ENCODE peak calls at places on chromosomes 5 and 9, in seven cellular contexts. P, E, K, S, A, Z and Q are unnamed samples.

GRCh38 chr5:140951636-140952035 is 14.6 kb upstream of the PCDHAC2 start:
- DNase-seq in S (no peak), P (no peak), Z (no peak), A (no peak), K (no peak), E (no peak), Q (no peak)

GRCh38 chr9:19049872-19050636 is 827 bp downstream of the RRAGA start:
- DNase-seq in Z (peak; percentile 27), E (no peak), S (no peak), P (no peak), K (peak; percentile 35), A (peak; percentile 24), Q (no peak)

GRCh38 chr5:149581931-149582768 is 852 bp downstream of the ARHGEF37 start:
- DNase-seq in Z (no peak), S (no peak), P (no peak), K (no peak), A (no peak), E (no peak), Q (no peak)

GRCh38 chr5:29175774-29176173 is 2017.7 kb upstream of the CDH6 start:
- DNase-seq in A (no peak), S (no peak), E (no peak), P (no peak), K (no peak), Z (no peak), Q (no peak)

GRCh38 chr5:168295574-168296201 is 4.2 kb downstream of the WWC1 start:
- DNase-seq in Z (peak; percentile 56), A (peak; percentile 92), S (no peak), K (peak; percentile 70), E (peak; percentile 73), P (no peak), Q (no peak)

GRCh38 chr5:55231029-55231475 is 2.4 kb downstream of the CCNO start:
- DNase-seq in P (no peak), E (no peak), S (no peak), K (no peak), Z (no peak), A (no peak), Q (no peak)

GRCh38 chr9:114140850-114141249 is 14.5 kb upstream of the COL27A1 start:
- DNase-seq in K (no peak), S (no peak), E (no peak), A (no peak), P (no peak), Z (no peak), Q (no peak)

GRCh38 chr9:73074176-73074708 is 77.4 kb upstream of the ANXA1 start:
- DNase-seq in P (no peak), E (no peak), K (no peak), A (no peak), S (no peak), Z (no peak), Q (no peak)

GRCh38 chr5:52920929-52921328 is 68.2 kb upstream of the ITGA2 start:
- DNase-seq in K (no peak), S (no peak), P (no peak), A (no peak), E (no peak), Z (no peak), Q (no peak)

GRCh38 chr9:76911971-76912370 is 6.1 kb upstream of the PRUNE2 start:
- DNase-seq in Z (no peak), P (no peak), E (no peak), K (no peak), S (no peak), A (no peak), Q (no peak)

GRCh38 chr9:107929439-107929838 is 439.9 kb upstream of the KLF4 start:
- DNase-seq in Z (peak; percentile 16), E (peak; percentile 69), S (peak; percentile 67), K (peak; percentile 24), P (peak; percentile 54), A (peak; percentile 33), Q (peak; percentile 77)

GRCh38 chr9:86405926-86406325 is 51.7 kb upstream of the TUT7 start:
- DNase-seq in S (no peak), A (no peak), P (no peak), Z (peak; percentile 88), E (no peak), K (peak; percentile 71), Q (no peak)

GRCh38 chr9:14926941-14927624 is 16.9 kb upstream of the FREM1 start:
- DNase-seq in S (no peak), A (no peak), Z (no peak), P (no peak), K (no peak), E (no peak), Q (no peak)

GRCh38 chr5:179387151-179388110 is 42.2 kb upstream of the ADAMTS2 start:
- DNase-seq in S (no peak), K (no peak), Z (no peak), A (no peak), P (no peak), E (no peak), Q (no peak)

GRCh38 chr5:111742166-111742565 is 14.8 kb downstream of the NREP start:
- DNase-seq in K (no peak), S (no peak), E (no peak), P (no peak), Z (no peak), A (no peak), Q (no peak)

GRCh38 chr5:127705120-127705892 is 2.1 kb downstream of the CCDC192 start:
- DNase-seq in A (peak; percentile 9), K (peak; percentile 54), S (no peak), E (no peak), P (no peak), Z (peak; percentile 83), Q (no peak)

GRCh38 chr5:90477073-90477472 is 2.4 kb downstream of the POLR3G start:
- DNase-seq in P (no peak), K (no peak), Z (no peak), A (peak; percentile 59), S (no peak), E (no peak), Q (no peak)

GRCh38 chr5:17238521-17239041 is 21.1 kb downstream of the BASP1 start:
- DNase-seq in A (no peak), S (no peak), E (no peak), K (no peak), Z (peak; percentile 50), P (no peak), Q (no peak)

GRCh38 chr5:54658014-54658413 is 140.5 kb downstream of the SNX18 start:
- DNase-seq in S (no peak), P (peak; percentile 25), A (peak; percentile 47), K (peak; percentile 56), E (no peak), Z (peak; percentile 93), Q (no peak)

GRCh38 chr9:34380034-34380510 is 3.4 kb upstream of the MYORG start:
- DNase-seq in E (no peak), A (peak; percentile 10), P (no peak), K (peak; percentile 37), Z (no peak), S (no peak), Q (no peak)
- H3K4me3 ChIP-seq in E (peak overlapping the region; percentile 66), A (no peak overlapping the region), P (peak overlapping the region; percentile 53), K (no peak overlapping the region), Z (peak overlapping the region; percentile 54), S (peak overlapping the region; percentile 42), Q (peak overlapping the region; percentile 59)

GRCh38 chr5:72324186-72324825 is 4.1 kb downstream of the PTCD2 start:
- DNase-seq in P (no peak), E (no peak), K (no peak), S (no peak), Z (no peak), A (no peak), Q (no peak)

GRCh38 chr5:72325566-72326297 is 5.6 kb downstream of the PTCD2 start:
- DNase-seq in P (no peak), E (no peak), A (no peak), K (no peak), S (no peak), Z (no peak), Q (no peak)

GRCh38 chr5:72314571-72315172 is 5.4 kb downstream of the MRPS27 start:
- DNase-seq in E (no peak), A (peak; percentile 63), Z (peak; percentile 81), P (no peak), K (peak; percentile 36), S (no peak), Q (no peak)

DNA sequence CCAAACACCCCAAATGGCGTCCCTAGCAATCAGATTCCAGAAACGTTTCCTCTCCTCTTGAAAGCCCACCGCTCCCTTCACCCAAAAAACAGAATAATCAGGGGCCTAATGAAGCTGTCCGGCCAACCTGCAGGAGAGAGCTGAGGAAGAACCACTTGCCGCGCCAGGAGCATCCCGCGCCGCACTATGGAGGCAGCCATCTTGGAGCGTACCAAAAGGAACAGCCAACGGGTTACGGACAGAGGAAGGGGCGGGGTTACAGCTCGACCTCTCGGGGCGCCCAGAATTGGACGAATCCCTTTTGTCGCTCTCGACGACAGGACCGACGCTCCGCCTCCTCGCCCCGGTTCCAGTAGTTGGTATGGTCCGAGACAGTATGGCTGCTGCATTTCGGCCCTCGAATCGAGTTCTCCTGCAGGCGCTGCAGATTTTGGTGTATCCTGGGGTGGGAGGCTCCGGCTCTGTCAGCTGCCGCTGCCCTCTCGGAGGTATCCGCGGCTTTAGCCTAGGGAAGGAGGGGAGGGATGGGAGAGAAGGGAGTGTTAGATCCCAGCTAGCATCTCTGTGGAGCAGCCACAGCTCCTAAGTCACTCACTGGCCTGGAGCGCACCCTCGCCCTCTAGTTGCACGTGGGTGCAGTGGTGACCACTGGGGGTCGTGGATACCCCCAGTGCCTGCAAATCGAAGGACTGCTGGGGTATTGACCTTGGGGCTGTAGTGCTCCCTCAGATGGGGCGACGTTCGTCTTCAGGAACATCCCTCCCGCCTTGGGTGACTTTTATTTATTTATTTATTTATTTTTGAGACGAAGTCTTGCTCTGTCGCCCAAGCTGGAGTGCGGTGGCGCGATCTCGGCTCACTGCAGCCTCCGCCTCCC is at the start of the genes MRPS27 and PTCD2:
- DNase-seq in K (peak; percentile 99), E (peak; percentile 97), P (peak; percentile 93), Z (peak; percentile 98), A (peak; percentile 97), S (peak; percentile 98), Q (peak; percentile 98)
- TF ChIP-seq CTCF in K (peak; percentile 37), E (peak; percentile 28), P (no peak), Z (peak; percentile 41), A (no peak), S (no peak), Q (no peak)

GRCh38 chr9:117290809-117291208 is 124.0 kb downstream of the ASTN2 start:
- DNase-seq in K (no peak), Z (no peak), A (no peak), E (no peak), P (no peak), S (no peak), Q (no peak)

GRCh38 chr9:117296453-117296852 is 118.4 kb downstream of the ASTN2 start:
- DNase-seq in S (no peak), K (no peak), A (no peak), Z (no peak), E (no peak), P (no peak), Q (no peak)

GRCh38 chr9:117290306-117290705 is 124.6 kb downstream of the ASTN2 start:
- DNase-seq in K (no peak), P (no peak), E (no peak), A (no peak), Z (no peak), S (no peak), Q (no peak)

GRCh38 chr9:117291223-117291622 is 123.6 kb downstream of the ASTN2 start:
- DNase-seq in A (no peak), K (no peak), P (no peak), Z (no peak), S (no peak), E (no peak), Q (no peak)

GRCh38 chr9:117293199-117294114 is 121.4 kb downstream of the ASTN2 start:
- DNase-seq in P (no peak), E (no peak), S (no peak), Z (no peak), A (no peak), K (no peak), Q (no peak)
- H3K36me3 ChIP-seq in P (no peaks in the 10 kb centered on the region), E (no peaks in the 10 kb centered on the region), S (no peaks in the 10 kb centered on the region), Z (no peaks in the 10 kb centered on the region), A (no peaks in the 10 kb centered on the region), K (no peaks in the 10 kb centered on the region), Q (no peaks in the 10 kb centered on the region)

GRCh38 chr9:124013263-124014211 is 2.0 kb downstream of the LHX2 start:
- DNase-seq in Z (no peak), A (no peak), S (no peak), P (no peak), E (no peak), K (no peak), Q (peak; percentile 42)
- H3K4me3 ChIP-seq in Z (no peak overlapping the region), A (no peak overlapping the region), S (no peak overlapping the region), P (no peak overlapping the region), E (no peak overlapping the region), K (no peak overlapping the region), Q (peak overlapping the region; percentile 46)